ENCODE peak calls at places on chromosomes 1 and 21, in five cellular contexts. N, G, O, H and Y are unnamed samples.

GRCh38 chr21:42262826-42263225 is 43.9 kb downstream of the ABCG1 start:
- DNase-seq in H (no peak), G (no peak), O (peak), N (no peak), Y (peak)

GRCh38 chr1:244163131-244163530 is 112.0 kb downstream of the ZBTB18 start:
- DNase-seq in N (no peak), H (no peak), O (no peak), G (no peak), Y (no peak)

GRCh38 chr1:21966247-21967000 is 10.4 kb upstream of the CELA3B start:
- DNase-seq in N (no peak), G (no peak), H (no peak), O (no peak), Y (no peak)

GRCh38 chr21:33229776-33230517 is at the start of gene IFNAR2:
- DNase-seq in O (peak), N (peak), G (peak), H (peak), Y (peak)

GRCh38 chr1:163205513-163205912 is 2.8 kb upstream of the RGS5 start:
- DNase-seq in N (no peak), O (no peak), G (no peak), H (no peak), Y (no peak)

GRCh38 chr21:46001821-46002681 is 20.5 kb downstream of the COL6A1 start:
- DNase-seq in N (no peak), G (no peak), O (no peak), H (no peak), Y (no peak)

GRCh38 chr1:2248127-2248826 is 20.2 kb downstream of the SKI start:
- DNase-seq in N (no peak), G (no peak), H (no peak), O (no peak), Y (no peak)

GRCh38 chr21:31860851-31861250 is 12.0 kb upstream of the HUNK start:
- DNase-seq in N (no peak), O (no peak), H (no peak), G (no peak), Y (no peak)

GRCh38 chr1:51296379-51297357 is 33.7 kb downstream of the TTC39A start:
- DNase-seq in N (peak), O (peak), G (peak), H (peak), Y (peak)

GRCh38 chr1:7462627-7463026 is 308.5 kb upstream of the VAMP3 start:
- DNase-seq in O (no peak), N (no peak), H (no peak), G (no peak), Y (no peak)

GRCh38 chr1:243731974-243732373 is 118.1 kb downstream of the AKT3 start:
- DNase-seq in N (no peak), H (no peak), O (no peak), G (no peak), Y (no peak)

GRCh38 chr1:186519981-186520380 is 59.1 kb upstream of the PDC start:
- DNase-seq in H (no peak), N (no peak), G (no peak), O (no peak), Y (no peak)

GRCh38 chr1:91440845-91441244 is 36.2 kb upstream of the HFM1 start:
- DNase-seq in N (no peak), O (no peak), H (no peak), G (no peak), Y (no peak)

GRCh38 chr1:56050911-56051310 is 528.5 kb downstream of the PLPP3 start:
- DNase-seq in O (no peak), H (no peak), N (no peak), G (no peak), Y (no peak)

GRCh38 chr1:182330303-182330702 is 61.3 kb downstream of the GLUL start:
- DNase-seq in N (no peak), G (no peak), H (no peak), O (no peak), Y (no peak)